ENCODE peak calls at places on chromosomes 2 and 18, in nine cellular contexts. U, F, D, N, T, A, Q, J and Y are unnamed samples.

GRCh38 chr2:208783184-208783583 is 376.6 kb downstream of the PTH2R start:
- DNase-seq in Q (no peak), D (no peak), A (no peak), J (no peak), T (no peak), N (no peak), U (no peak), F (no peak), Y (no peak)

GRCh38 chr2:28082131-28082530 is 191.6 kb downstream of the BABAM2 start:
- DNase-seq in J (no peak), F (no peak), N (no peak), D (peak), Q (no peak), A (peak), T (peak), U (no peak), Y (no peak)

GRCh38 chr2:69271831-69272257 is 115.2 kb downstream of the GFPT1 start:
- DNase-seq in Q (no peak), T (no peak), N (peak), U (peak), F (no peak), J (no peak), A (peak), D (peak), Y (no peak)

GRCh38 chr2:11498543-11499034 is 32.6 kb upstream of the E2F6 start:
- DNase-seq in D (no peak), A (no peak), J (no peak), U (no peak), N (no peak), T (peak), Q (no peak), F (no peak), Y (no peak)

GRCh38 chr18:79366177-79367094 is 29.3 kb upstream of the NFATC1 start:
- DNase-seq in A (peak), F (no peak), D (peak), U (peak), N (no peak), Q (no peak), T (no peak), J (no peak), Y (no peak)

GRCh38 chr2:176522271-176522670 is 253.0 kb downstream of the MTX2 start:
- DNase-seq in A (no peak), D (no peak), Q (no peak), N (no peak), J (no peak), F (no peak), T (no peak), U (no peak), Y (no peak)

GRCh38 chr18:7830468-7830867 is 263.4 kb downstream of the PTPRM start:
- DNase-seq in N (no peak), U (no peak), T (peak), D (peak), Q (no peak), A (no peak), J (peak), F (no peak), Y (no peak)

GRCh38 chr2:142531375-142531774 is 346.1 kb upstream of the KYNU start:
- DNase-seq in N (no peak), A (peak), F (no peak), J (no peak), T (no peak), Q (no peak), U (no peak), D (peak), Y (no peak)

GRCh38 chr2:199629301-199629700 is 171.6 kb upstream of the SATB2 start:
- DNase-seq in N (no peak), Q (no peak), A (no peak), T (no peak), J (no peak), F (no peak), D (no peak), U (no peak), Y (no peak)

GRCh38 chr2:9752441-9753275 is 90.6 kb upstream of the TAF1B start:
- DNase-seq in U (peak), D (no peak), T (peak), A (peak), J (no peak), F (no peak), Q (peak), N (peak), Y (no peak)

GRCh38 chr2:150846691-150847090 is 359.2 kb upstream of the RND3 start:
- DNase-seq in A (no peak), F (no peak), U (no peak), J (no peak), T (no peak), Q (no peak), N (no peak), D (no peak), Y (no peak)

GRCh38 chr2:169507698-169508097 is 1.8 kb upstream of the KLHL41 start:
- DNase-seq in N (peak), Q (no peak), A (peak), F (no peak), U (peak), T (peak), D (peak), J (peak), Y (no peak)

GRCh38 chr18:686339-687111 is 25.9 kb downstream of the ENOSF1 start:
- DNase-seq in A (peak), F (no peak), D (peak), U (no peak), Q (no peak), N (no peak), T (no peak), J (no peak), Y (no peak)

GRCh38 chr2:101114268-101114783 is 36.9 kb downstream of the TBC1D8 start:
- DNase-seq in Q (no peak), U (no peak), J (peak), N (no peak), T (no peak), D (no peak), A (no peak), F (no peak), Y (no peak)

GRCh38 chr2:1751768-1752725 is 7.7 kb upstream of the PXDN start:
- DNase-seq in Q (no peak), F (peak), J (no peak), A (no peak), T (no peak), D (no peak), N (no peak), U (no peak), Y (no peak)

GRCh38 chr2:8003462-8004075 is 678.3 kb upstream of the ID2 start:
- DNase-seq in A (peak), F (peak), N (peak), T (no peak), J (no peak), D (peak), U (peak), Q (no peak), Y (no peak)

GRCh38 chr18:31792580-31792911 is 31.9 kb upstream of the SLC25A52 start:
- DNase-seq in J (no peak), D (no peak), N (no peak), F (no peak), T (no peak), A (no peak), U (no peak), Q (no peak), Y (no peak)

GRCh38 chr2:106030287-106031268 is 163.5 kb downstream of the UXS1 start:
- DNase-seq in A (peak), J (no peak), F (no peak), N (peak), U (peak), T (peak), Q (no peak), D (peak), Y (no peak)

GRCh38 chr2:215728504-215729065 is 284.8 kb downstream of the MREG start:
- DNase-seq in U (peak), F (peak), T (no peak), Q (no peak), N (peak), A (peak), J (no peak), D (peak), Y (no peak)

GRCh38 chr2:203177361-203177760 is 61.5 kb upstream of the CYP20A1 start:
- DNase-seq in N (no peak), U (no peak), T (peak), D (peak), Q (no peak), A (peak), F (no peak), J (no peak), Y (no peak)

GRCh38 chr18:49985246-49985645 is 171.9 kb upstream of the ACAA2 start:
- DNase-seq in D (no peak), F (no peak), U (no peak), Q (no peak), J (no peak), T (no peak), A (no peak), N (no peak), Y (no peak)

GRCh38 chr2:222919841-222920609 is 59.2 kb downstream of the ACSL3 start:
- DNase-seq in Q (no peak), F (no peak), J (no peak), N (peak), D (peak), A (peak), T (no peak), U (peak), Y (no peak)

GRCh38 chr2:8629402-8629801 is 52.5 kb upstream of the ID2 start:
- DNase-seq in A (no peak), T (peak), F (no peak), D (no peak), Q (no peak), N (no peak), J (no peak), U (no peak), Y (no peak)

GRCh38 chr2:144830543-144830942 is 310.6 kb upstream of the ZEB2 start:
- DNase-seq in J (no peak), A (peak), F (no peak), N (no peak), T (no peak), D (peak), Q (no peak), U (no peak), Y (no peak)

GRCh38 chr2:172460780-172461201 is 33.4 kb downstream of the ITGA6 start:
- DNase-seq in T (no peak), D (no peak), J (no peak), F (no peak), U (no peak), Q (no peak), N (peak), A (no peak), Y (no peak)

GRCh38 chr18:28045176-28045810 is 131.6 kb downstream of the CDH2 start:
- DNase-seq in D (peak), Q (no peak), J (peak), U (no peak), F (no peak), T (no peak), N (peak), A (peak), Y (no peak)

GRCh38 chr18:22166070-22166972 is 3.1 kb upstream of the GATA6 start:
- DNase-seq in J (no peak), U (no peak), F (peak), A (no peak), Q (no peak), N (peak), T (no peak), D (no peak), Y (no peak)

GRCh38 chr2:173938700-173939384 is 26.3 kb downstream of the SP3 start:
- DNase-seq in A (no peak), Q (no peak), D (no peak), F (no peak), J (no peak), T (no peak), U (no peak), N (no peak), Y (no peak)

GRCh38 chr2:29222381-29223179 is 107.4 kb downstream of the CLIP4 start:
- DNase-seq in N (no peak), J (no peak), U (no peak), A (no peak), F (peak), Q (no peak), T (no peak), D (no peak), Y (no peak)

GRCh38 chr2:26185304-26185928 is 12.5 kb downstream of the GAREM2 start:
- DNase-seq in Q (no peak), D (no peak), J (no peak), F (no peak), N (peak), U (no peak), T (no peak), A (no peak), Y (no peak)

GRCh38 chr2:29229640-29230039 is 114.4 kb downstream of the CLIP4 start:
- DNase-seq in Q (no peak), F (no peak), A (no peak), U (no peak), T (no peak), N (no peak), J (no peak), D (no peak), Y (no peak)

GRCh38 chr2:239386872-239387445 is 13.9 kb downstream of the HDAC4 start:
- DNase-seq in T (no peak), F (no peak), A (no peak), J (no peak), D (no peak), U (no peak), Q (no peak), N (no peak), Y (no peak)

GRCh38 chr2:234771176-234771575 is 180.6 kb upstream of the SH3BP4 start:
- DNase-seq in A (peak), Q (no peak), N (no peak), J (no peak), T (no peak), U (no peak), D (no peak), F (no peak), Y (no peak)

GRCh38 chr2:143906850-143907249 is 613.1 kb downstream of the ZEB2 start:
- DNase-seq in Q (no peak), U (no peak), J (no peak), F (no peak), N (no peak), D (no peak), T (no peak), A (no peak), Y (no peak)

GRCh38 chr2:23703583-23704385 is 223.1 kb downstream of the ATAD2B start:
- DNase-seq in J (no peak), D (no peak), U (no peak), N (peak), F (peak), A (peak), Q (no peak), T (peak), Y (no peak)

GRCh38 chr2:159083601-159084000 is 115.2 kb downstream of the TANC1 start:
- DNase-seq in U (no peak), T (no peak), N (no peak), F (no peak), J (no peak), Q (no peak), D (peak), A (peak), Y (no peak)